ENCODE peak calls at places on chromosomes 6 and 20, in ten cellular contexts. One of them, this sample, is unnamed.

GRCh38 chr6:84648444-84648843 is 116.0 kb downstream of the TBX18 start:
- DNase-seq in tibial artery: no peak
- DNase-seq in epithelial cell of esophagus: no peak
- DNase-seq in SK-N-SH: no peak
- DNase-seq in colonic mucosa: no peak
- DNase-seq in DND-41: no peak
- DNase-seq in fibroblast of the aortic adventitia: no peak
- DNase-seq in uterus: no peak
- DNase-seq in GM20000: no peak
- DNase-seq in testis: no peak
- DNase-seq in this sample: no peak

GRCh38 chr6:19270616-19271015 is 566.6 kb upstream of the ID4 start:
- DNase-seq in fibroblast of the aortic adventitia: no peak
- DNase-seq in uterus: no peak
- DNase-seq in epithelial cell of esophagus: no peak
- DNase-seq in testis: no peak
- DNase-seq in GM20000: no peak
- DNase-seq in colonic mucosa: no peak
- DNase-seq in SK-N-SH: no peak
- DNase-seq in tibial artery: no peak
- DNase-seq in DND-41: no peak
- DNase-seq in this sample: no peak

GRCh38 chr6:151015320-151015719 is 149.8 kb downstream of the MTHFD1L start:
- DNase-seq in fibroblast of the aortic adventitia: no peak
- DNase-seq in testis: no peak
- DNase-seq in tibial artery: no peak
- DNase-seq in SK-N-SH: no peak
- DNase-seq in GM20000: no peak
- DNase-seq in uterus: no peak
- DNase-seq in colonic mucosa: no peak
- DNase-seq in epithelial cell of esophagus: no peak
- DNase-seq in DND-41: no peak
- DNase-seq in this sample: no peak

GRCh38 chr20:46040902-46041535 is 12.0 kb downstream of the SLC12A5 start:
- DNase-seq in GM20000: peak
- DNase-seq in epithelial cell of esophagus: peak
- DNase-seq in testis: peak
- DNase-seq in uterus: no peak
- DNase-seq in tibial artery: no peak
- DNase-seq in DND-41: peak
- DNase-seq in fibroblast of the aortic adventitia: peak
- DNase-seq in colonic mucosa: peak
- DNase-seq in SK-N-SH: no peak
- DNase-seq in this sample: no peak

GRCh38 chr6:158143700-158144099 is 24.4 kb downstream of the SERAC1 start:
- DNase-seq in colonic mucosa: no peak
- DNase-seq in SK-N-SH: no peak
- DNase-seq in DND-41: no peak
- DNase-seq in testis: no peak
- DNase-seq in uterus: no peak
- DNase-seq in GM20000: peak
- DNase-seq in epithelial cell of esophagus: peak
- DNase-seq in fibroblast of the aortic adventitia: peak
- DNase-seq in tibial artery: no peak
- DNase-seq in this sample: no peak

GRCh38 chr6:4482461-4482860 is 293.7 kb upstream of the CDYL start:
- DNase-seq in SK-N-SH: no peak
- DNase-seq in tibial artery: no peak
- DNase-seq in fibroblast of the aortic adventitia: no peak
- DNase-seq in colonic mucosa: no peak
- DNase-seq in uterus: no peak
- DNase-seq in epithelial cell of esophagus: no peak
- DNase-seq in testis: no peak
- DNase-seq in DND-41: no peak
- DNase-seq in GM20000: no peak
- DNase-seq in this sample: no peak

GRCh38 chr6:26017567-26017966 is 55.0 kb downstream of the TRIM38 start:
- DNase-seq in testis: peak
- DNase-seq in colonic mucosa: peak
- DNase-seq in fibroblast of the aortic adventitia: peak
- DNase-seq in uterus: peak
- DNase-seq in DND-41: no peak
- DNase-seq in SK-N-SH: no peak
- DNase-seq in GM20000: peak
- DNase-seq in epithelial cell of esophagus: peak
- DNase-seq in tibial artery: peak
- DNase-seq in this sample: no peak

GRCh38 chr6:8215631-8216030 is 113.3 kb upstream of the EEF1E1 start:
- DNase-seq in uterus: no peak
- DNase-seq in GM20000: no peak
- DNase-seq in tibial artery: no peak
- DNase-seq in DND-41: no peak
- DNase-seq in epithelial cell of esophagus: peak
- DNase-seq in testis: no peak
- DNase-seq in fibroblast of the aortic adventitia: peak
- DNase-seq in colonic mucosa: no peak
- DNase-seq in SK-N-SH: no peak
- DNase-seq in this sample: no peak

GRCh38 chr6:108168501-108168979 is 2.7 kb downstream of the NR2E1 start:
- DNase-seq in epithelial cell of esophagus: no peak
- DNase-seq in GM20000: peak
- DNase-seq in SK-N-SH: peak
- DNase-seq in tibial artery: no peak
- DNase-seq in uterus: no peak
- DNase-seq in DND-41: no peak
- DNase-seq in colonic mucosa: no peak
- DNase-seq in testis: peak
- DNase-seq in fibroblast of the aortic adventitia: no peak
- DNase-seq in this sample: no peak

GRCh38 chr6:84258268-84258667 is 30.8 kb upstream of the CEP162 start:
- DNase-seq in DND-41: no peak
- DNase-seq in GM20000: no peak
- DNase-seq in testis: no peak
- DNase-seq in fibroblast of the aortic adventitia: no peak
- DNase-seq in colonic mucosa: no peak
- DNase-seq in tibial artery: no peak
- DNase-seq in uterus: no peak
- DNase-seq in SK-N-SH: peak
- DNase-seq in epithelial cell of esophagus: no peak
- DNase-seq in this sample: no peak

GRCh38 chr6:35343092-35343834 is 905 bp downstream of the PPARD start:
- DNase-seq in SK-N-SH: peak
- DNase-seq in testis: peak
- DNase-seq in colonic mucosa: peak
- DNase-seq in DND-41: no peak
- DNase-seq in uterus: peak
- DNase-seq in tibial artery: peak
- DNase-seq in GM20000: no peak
- DNase-seq in epithelial cell of esophagus: no peak
- DNase-seq in fibroblast of the aortic adventitia: peak
- DNase-seq in this sample: no peak

GRCh38 chr6:111837641-111838500 is 35.4 kb downstream of the FYN start:
- DNase-seq in uterus: no peak
- DNase-seq in tibial artery: no peak
- DNase-seq in DND-41: no peak
- DNase-seq in epithelial cell of esophagus: no peak
- DNase-seq in testis: no peak
- DNase-seq in fibroblast of the aortic adventitia: no peak
- DNase-seq in colonic mucosa: no peak
- DNase-seq in GM20000: peak
- DNase-seq in SK-N-SH: no peak
- DNase-seq in this sample: no peak

GRCh38 chr6:2632943-2633584 is 117.7 kb downstream of the MYLK4 start:
- DNase-seq in SK-N-SH: no peak
- DNase-seq in fibroblast of the aortic adventitia: no peak
- DNase-seq in testis: peak
- DNase-seq in epithelial cell of esophagus: no peak
- DNase-seq in colonic mucosa: no peak
- DNase-seq in uterus: no peak
- DNase-seq in tibial artery: no peak
- DNase-seq in GM20000: no peak
- DNase-seq in DND-41: no peak
- DNase-seq in this sample: no peak

GRCh38 chr20:63686492-63687321 is 9.7 kb upstream of the TNFRSF6B start:
- DNase-seq in SK-N-SH: no peak
- DNase-seq in epithelial cell of esophagus: peak
- DNase-seq in colonic mucosa: peak
- DNase-seq in uterus: peak
- DNase-seq in testis: peak
- DNase-seq in DND-41: no peak
- DNase-seq in tibial artery: peak
- DNase-seq in GM20000: peak
- DNase-seq in fibroblast of the aortic adventitia: peak
- DNase-seq in this sample: no peak

GRCh38 chr6:94269256-94269655 is 849.9 kb upstream of the EPHA7 start:
- DNase-seq in SK-N-SH: no peak
- DNase-seq in fibroblast of the aortic adventitia: no peak
- DNase-seq in uterus: no peak
- DNase-seq in colonic mucosa: no peak
- DNase-seq in testis: no peak
- DNase-seq in epithelial cell of esophagus: peak
- DNase-seq in tibial artery: no peak
- DNase-seq in DND-41: no peak
- DNase-seq in GM20000: no peak
- DNase-seq in this sample: no peak

GRCh38 chr6:31572041-31572911 is at the start of gene LTA:
- DNase-seq in SK-N-SH: no peak
- DNase-seq in epithelial cell of esophagus: no peak
- DNase-seq in tibial artery: no peak
- DNase-seq in GM20000: no peak
- DNase-seq in uterus: no peak
- DNase-seq in colonic mucosa: no peak
- DNase-seq in testis: no peak
- DNase-seq in DND-41: no peak
- DNase-seq in fibroblast of the aortic adventitia: no peak
- DNase-seq in this sample: no peak

GRCh38 chr6:40131675-40132074 is 197.4 kb upstream of the MOCS1 start:
- DNase-seq in tibial artery: no peak
- DNase-seq in SK-N-SH: no peak
- DNase-seq in fibroblast of the aortic adventitia: no peak
- DNase-seq in epithelial cell of esophagus: no peak
- DNase-seq in uterus: no peak
- DNase-seq in colonic mucosa: no peak
- DNase-seq in DND-41: no peak
- DNase-seq in testis: no peak
- DNase-seq in GM20000: no peak
- DNase-seq in this sample: no peak

GRCh38 chr20:18506744-18507143 is 996 bp upstream of the SEC23B start:
- DNase-seq in GM20000: no peak
- DNase-seq in colonic mucosa: peak
- DNase-seq in fibroblast of the aortic adventitia: no peak
- DNase-seq in tibial artery: no peak
- DNase-seq in SK-N-SH: no peak
- DNase-seq in epithelial cell of esophagus: peak
- DNase-seq in testis: no peak
- DNase-seq in uterus: no peak
- DNase-seq in DND-41: no peak
- DNase-seq in this sample: no peak

GRCh38 chr6:4687989-4688947 is 87.9 kb upstream of the CDYL start:
- DNase-seq in SK-N-SH: no peak
- DNase-seq in testis: no peak
- DNase-seq in tibial artery: no peak
- DNase-seq in uterus: no peak
- DNase-seq in GM20000: no peak
- DNase-seq in colonic mucosa: no peak
- DNase-seq in DND-41: no peak
- DNase-seq in epithelial cell of esophagus: peak
- DNase-seq in fibroblast of the aortic adventitia: peak
- DNase-seq in this sample: no peak

DNA sequence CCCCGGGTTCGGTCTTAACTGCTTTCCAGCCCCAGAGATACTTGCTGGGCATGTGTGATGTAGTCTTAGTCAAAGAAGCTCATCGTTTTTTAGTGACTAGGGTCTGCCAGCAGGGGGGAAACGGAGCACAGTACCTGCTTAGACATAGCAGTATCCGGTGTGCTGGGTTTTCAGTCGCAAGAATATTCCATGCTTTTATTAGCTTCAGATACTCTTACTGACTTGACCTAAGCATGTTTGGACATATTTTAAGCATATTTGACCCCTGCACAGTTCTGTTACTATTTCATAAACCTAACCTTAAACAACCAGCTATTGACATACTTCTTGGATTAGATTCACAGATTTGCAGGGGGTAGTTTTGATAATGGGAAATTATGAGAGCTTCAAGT is 3.0 kb downstream of the E2F3 start:
- DNase-seq in GM20000: peak
- DNase-seq in fibroblast of the aortic adventitia: peak
- DNase-seq in tibial artery: no peak
- DNase-seq in SK-N-SH: peak
- DNase-seq in DND-41: peak
- DNase-seq in testis: peak
- DNase-seq in colonic mucosa: peak
- DNase-seq in uterus: no peak
- DNase-seq in epithelial cell of esophagus: peak
- DNase-seq in this sample: peak
- TF ChIP-seq CTCF in GM20000: peak
- TF ChIP-seq CTCF in fibroblast of the aortic adventitia: peak
- TF ChIP-seq CTCF in tibial artery: peak
- TF ChIP-seq CTCF in SK-N-SH: peak
- TF ChIP-seq CTCF in DND-41: peak
- TF ChIP-seq CTCF in testis: peak
- TF ChIP-seq CTCF in colonic mucosa: peak
- TF ChIP-seq CTCF in uterus: peak
- TF ChIP-seq CTCF in epithelial cell of esophagus: peak
- TF ChIP-seq CTCF in this sample: peak

GRCh38 chr20:7113577-7114466 is 346.3 kb downstream of the BMP2 start:
- DNase-seq in DND-41: peak
- DNase-seq in SK-N-SH: peak
- DNase-seq in uterus: no peak
- DNase-seq in GM20000: no peak
- DNase-seq in fibroblast of the aortic adventitia: peak
- DNase-seq in testis: peak
- DNase-seq in colonic mucosa: no peak
- DNase-seq in tibial artery: no peak
- DNase-seq in epithelial cell of esophagus: peak
- DNase-seq in this sample: no peak
- TF ChIP-seq CTCF in DND-41: peak
- TF ChIP-seq CTCF in SK-N-SH: peak
- TF ChIP-seq CTCF in uterus: no peak
- TF ChIP-seq CTCF in GM20000: no peak
- TF ChIP-seq CTCF in fibroblast of the aortic adventitia: peak
- TF ChIP-seq CTCF in testis: no peak
- TF ChIP-seq CTCF in colonic mucosa: no peak
- TF ChIP-seq CTCF in tibial artery: no peak
- TF ChIP-seq CTCF in epithelial cell of esophagus: peak
- TF ChIP-seq CTCF in this sample: peak

GRCh38 chr20:53291548-53291947 is 302.1 kb downstream of the ZNF217 start:
- DNase-seq in testis: peak
- DNase-seq in uterus: no peak
- DNase-seq in colonic mucosa: no peak
- DNase-seq in epithelial cell of esophagus: no peak
- DNase-seq in SK-N-SH: no peak
- DNase-seq in fibroblast of the aortic adventitia: no peak
- DNase-seq in tibial artery: no peak
- DNase-seq in DND-41: peak
- DNase-seq in GM20000: no peak
- DNase-seq in this sample: no peak
- TF ChIP-seq CTCF in testis: no peak
- TF ChIP-seq CTCF in uterus: no peak
- TF ChIP-seq CTCF in colonic mucosa: no peak
- TF ChIP-seq CTCF in epithelial cell of esophagus: no peak
- TF ChIP-seq CTCF in SK-N-SH: peak
- TF ChIP-seq CTCF in fibroblast of the aortic adventitia: no peak
- TF ChIP-seq CTCF in tibial artery: no peak
- TF ChIP-seq CTCF in DND-41: peak
- TF ChIP-seq CTCF in GM20000: peak
- TF ChIP-seq CTCF in this sample: peak

GRCh38 chr20:768426-768978 is at the start of gene SLC52A3:
- DNase-seq in GM20000: no peak
- DNase-seq in SK-N-SH: no peak
- DNase-seq in fibroblast of the aortic adventitia: no peak
- DNase-seq in uterus: no peak
- DNase-seq in testis: peak
- DNase-seq in colonic mucosa: peak
- DNase-seq in DND-41: peak
- DNase-seq in epithelial cell of esophagus: peak
- DNase-seq in tibial artery: no peak
- DNase-seq in this sample: peak
- TF ChIP-seq CTCF in GM20000: no peak
- TF ChIP-seq CTCF in SK-N-SH: peak
- TF ChIP-seq CTCF in fibroblast of the aortic adventitia: no peak
- TF ChIP-seq CTCF in uterus: no peak
- TF ChIP-seq CTCF in testis: no peak
- TF ChIP-seq CTCF in colonic mucosa: peak
- TF ChIP-seq CTCF in DND-41: peak
- TF ChIP-seq CTCF in epithelial cell of esophagus: peak
- TF ChIP-seq CTCF in tibial artery: no peak
- TF ChIP-seq CTCF in this sample: peak